ENCODE peak calls at places on chromosomes 5 and 9, in six cellular contexts. C, H, E, K, N and W are unnamed samples. For H3K4me1, the result is how much of the 10 kb centered on the place peaks cover.

GRCh38 chr5:43947870-43948269 is 344.9 kb downstream of the NNT start:
- DNase-seq in C (no peak), H (no peak), E (no peak), K (no peak), N (no peak), W (no peak)

GRCh38 chr5:160675988-160676387 is 176.0 kb downstream of the ATP10B start:
- DNase-seq in C (no peak), H (no peak), E (no peak), K (no peak), N (no peak), W (no peak)

GRCh38 chr9:69554945-69555344 is 117.2 kb downstream of the APBA1 start:
- DNase-seq in C (peak), H (no peak), E (no peak), K (no peak), N (no peak), W (no peak)

GRCh38 chr5:171335616-171336015 is 26.6 kb downstream of the TLX3 start:
- DNase-seq in C (no peak), H (no peak), E (no peak), K (no peak), N (no peak), W (no peak)

GRCh38 chr5:127870914-127871313 is 167.7 kb downstream of the CCDC192 start:
- DNase-seq in C (no peak), H (no peak), E (peak), K (peak), N (no peak), W (no peak)

GRCh38 chr5:166276006-166276405 is 2015.4 kb upstream of the WWC1 start:
- DNase-seq in C (no peak), H (no peak), E (no peak), K (no peak), N (no peak), W (no peak)

GRCh38 chr9:137253717-137254623 is 1.2 kb upstream of the NELFB start:
- DNase-seq in C (no peak), H (no peak), E (no peak), K (no peak), N (no peak), W (peak)

GRCh38 chr5:68171101-68171558 is 44.4 kb upstream of the PIK3R1 start:
- DNase-seq in C (no peak), H (no peak), E (peak), K (peak), N (no peak), W (no peak)

GRCh38 chr9:105672711-105673234 is 10.5 kb downstream of the TAL2 start:
- DNase-seq in C (no peak), H (no peak), E (no peak), K (no peak), N (no peak), W (no peak)

GRCh38 chr5:142866563-142867275 is 96.5 kb downstream of the ARHGAP26 start:
- DNase-seq in C (peak), H (no peak), E (peak), K (peak), N (no peak), W (peak)

GRCh38 chr5:159051431-159052281 is 48.1 kb downstream of the EBF1 start:
- DNase-seq in C (no peak), H (no peak), E (peak), K (peak), N (no peak), W (peak)

GRCh38 chr9:124285903-124286291 is 28.1 kb downstream of the NEK6 start:
- DNase-seq in C (peak), H (no peak), E (peak), K (peak), N (no peak), W (peak)

GRCh38 chr9:128323192-128323730 is 622 bp downstream of the COQ4 start:
- DNase-seq in C (no peak), H (no peak), E (no peak), K (no peak), N (no peak), W (no peak)

GRCh38 chr9:14910178-14910805 is at the start of gene FREM1:
- DNase-seq in C (no peak), H (no peak), E (peak), K (peak), N (no peak), W (peak)

GRCh38 chr9:112174965-112175795 is at the start of gene SUSD1:
- DNase-seq in C (peak), H (no peak), E (peak), K (peak), N (no peak), W (peak)

GRCh38 chr5:122022966-122023365 is 55.1 kb downstream of the LOX start:
- DNase-seq in C (no peak), H (no peak), E (no peak), K (no peak), N (no peak), W (no peak)
- H3K4me1 ChIP-seq in C (under half), H (under half), E (under half), K (under half), N (under half), W (under half)

GRCh38 chr9:131693163-131693562 is 46.7 kb downstream of the RAPGEF1 start:
- DNase-seq in C (no peak), H (no peak), E (no peak), K (no peak), N (no peak), W (no peak)

GRCh38 chr9:131697097-131697496 is 42.8 kb downstream of the RAPGEF1 start:
- DNase-seq in C (no peak), H (no peak), E (peak), K (peak), N (no peak), W (peak)

GRCh38 chr9:131696163-131696439 is 43.8 kb downstream of the RAPGEF1 start:
- DNase-seq in C (no peak), H (no peak), E (no peak), K (no peak), N (no peak), W (no peak)

GRCh38 chr9:131693651-131694597 is 46.0 kb downstream of the RAPGEF1 start:
- DNase-seq in C (no peak), H (no peak), E (no peak), K (no peak), N (no peak), W (no peak)

GRCh38 chr9:131695366-131696162 is 44.3 kb downstream of the RAPGEF1 start:
- DNase-seq in C (no peak), H (no peak), E (no peak), K (no peak), N (no peak), W (no peak)
- H3K27ac ChIP-seq in C (no peak), H (no peak), E (peak), K (no peak), N (peak), W (no peak)

GRCh38 chr5:136036991-136037705 is 8.4 kb downstream of the TGFBI start:
- DNase-seq in C (no peak), H (no peak), E (no peak), K (no peak), N (no peak), W (no peak)
- TF ChIP-seq POLR2A in C (no peak), H (no peak), E (no peak), K (no peak), N (no peak), W (no peak)

DNA sequence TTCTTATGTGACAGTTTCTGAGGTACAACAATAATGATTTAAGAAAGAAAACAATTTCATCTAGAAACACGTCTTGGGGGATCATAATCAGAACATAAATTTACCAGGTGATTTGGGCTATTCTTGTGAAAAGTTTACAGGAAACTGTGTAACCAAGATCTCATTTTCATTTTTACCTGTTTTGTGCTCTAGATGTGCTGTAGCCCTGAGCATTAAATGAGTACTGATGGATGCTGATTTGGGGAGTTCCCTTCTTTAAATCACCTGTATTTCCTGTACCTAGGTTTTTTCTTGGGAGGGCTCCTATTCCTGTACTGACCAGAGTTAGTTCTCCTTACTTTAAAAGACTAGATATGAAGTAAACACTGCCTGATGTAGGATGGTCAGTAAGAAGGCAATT is 12.7 kb downstream of the MATR3 start:
- DNase-seq in C (no peak), H (no peak), E (no peak), K (no peak), N (no peak), W (no peak)
- H3K4me1 ChIP-seq in C (half or more), H (half or more), E (half or more), K (under half), N (under half), W (half or more)

GRCh38 chr5:104755806-104756205 is 1193.2 kb upstream of the NUDT12 start:
- DNase-seq in C (no peak), H (no peak), E (no peak), K (no peak), N (no peak), W (no peak)

GRCh38 chr5:104754311-104754995 is 1191.9 kb upstream of the NUDT12 start:
- DNase-seq in C (no peak), H (no peak), E (no peak), K (no peak), N (no peak), W (no peak)

GRCh38 chr5:104757915-104758314 is 1195.3 kb upstream of the NUDT12 start:
- DNase-seq in C (no peak), H (no peak), E (no peak), K (no peak), N (no peak), W (no peak)

GRCh38 chr5:104751969-104752368 is 1189.4 kb upstream of the NUDT12 start:
- DNase-seq in C (no peak), H (no peak), E (no peak), K (no peak), N (no peak), W (no peak)
- H3K27ac ChIP-seq in C (no peak), H (no peak), E (no peak), K (no peak), N (no peak), W (no peak)

GRCh38 chr5:138188632-138189031 is 9.7 kb downstream of the KIF20A start:
- DNase-seq in C (no peak), H (no peak), E (no peak), K (no peak), N (no peak), W (no peak)
- TF ChIP-seq POLR2A in C (no peak), H (no peak), E (no peak), K (no peak), N (no peak), W (no peak)